ENCODE peak calls at places on chromosomes 2 and 18, in four cellular contexts. One of them, this sample, is unnamed.

GRCh38 chr2:55009277-55010055 is 40.8 kb downstream of the RTN4 start:
- DNase-seq in HepG2: no peak
- DNase-seq in GM12878: no peak
- DNase-seq in sigmoid colon: no peak
- DNase-seq in this sample: no peak

GRCh38 chr2:239476757-239477565 is 76.1 kb upstream of the HDAC4 start:
- DNase-seq in HepG2: no peak
- DNase-seq in GM12878: no peak
- DNase-seq in sigmoid colon: no peak
- DNase-seq in this sample: no peak

GRCh38 chr2:226078656-226079055 is 679.1 kb downstream of the NYAP2 start:
- DNase-seq in HepG2: no peak
- DNase-seq in GM12878: no peak
- DNase-seq in sigmoid colon: no peak
- DNase-seq in this sample: no peak

GRCh38 chr2:222919841-222920609 is 59.2 kb downstream of the ACSL3 start:
- DNase-seq in HepG2: no peak
- DNase-seq in GM12878: no peak
- DNase-seq in sigmoid colon: no peak
- DNase-seq in this sample: no peak

GRCh38 chr2:177568893-177569292 is 176.3 kb downstream of the AGPS start:
- DNase-seq in HepG2: no peak
- DNase-seq in GM12878: no peak
- DNase-seq in sigmoid colon: no peak
- DNase-seq in this sample: no peak

GRCh38 chr2:112074506-112074905 is 19.4 kb downstream of the TMEM87B start:
- DNase-seq in HepG2: no peak
- DNase-seq in GM12878: no peak
- DNase-seq in sigmoid colon: no peak
- DNase-seq in this sample: no peak

GRCh38 chr2:76849086-76849485 is 673.1 kb downstream of the LRRTM4 start:
- DNase-seq in HepG2: no peak
- DNase-seq in GM12878: no peak
- DNase-seq in sigmoid colon: no peak
- DNase-seq in this sample: no peak

GRCh38 chr18:7760967-7761946 is 194.1 kb downstream of the PTPRM start:
- DNase-seq in HepG2: peak; percentile 81
- DNase-seq in GM12878: no peak
- DNase-seq in sigmoid colon: no peak
- DNase-seq in this sample: no peak

GRCh38 chr2:221480251-221480650 is 91.9 kb downstream of the EPHA4 start:
- DNase-seq in HepG2: no peak
- DNase-seq in GM12878: no peak
- DNase-seq in sigmoid colon: no peak
- DNase-seq in this sample: no peak

GRCh38 chr18:12258719-12259705 is 4.9 kb downstream of the CIDEA start:
- DNase-seq in HepG2: no peak
- DNase-seq in GM12878: no peak
- DNase-seq in sigmoid colon: no peak
- DNase-seq in this sample: no peak
- H3K27me3 ChIP-seq in HepG2: peaks cover 74% of the 10 kb centered on the region
- H3K27me3 ChIP-seq in GM12878: peaks cover 7% of the 10 kb centered on the region
- H3K27me3 ChIP-seq in sigmoid colon: peaks cover 4% of the 10 kb centered on the region
- H3K27me3 ChIP-seq in this sample: peaks cover 16% of the 10 kb centered on the region

GRCh38 chr2:100752628-100753333 is 67.2 kb upstream of the NPAS2 start:
- DNase-seq in HepG2: peak; percentile 67
- DNase-seq in GM12878: no peak
- DNase-seq in sigmoid colon: no peak
- DNase-seq in this sample: no peak
- TF ChIP-seq EP300 in HepG2: no peak
- TF ChIP-seq EP300 in GM12878: no peak
- TF ChIP-seq EP300 in sigmoid colon: no peak
- TF ChIP-seq EP300 in this sample: no peak

DNA sequence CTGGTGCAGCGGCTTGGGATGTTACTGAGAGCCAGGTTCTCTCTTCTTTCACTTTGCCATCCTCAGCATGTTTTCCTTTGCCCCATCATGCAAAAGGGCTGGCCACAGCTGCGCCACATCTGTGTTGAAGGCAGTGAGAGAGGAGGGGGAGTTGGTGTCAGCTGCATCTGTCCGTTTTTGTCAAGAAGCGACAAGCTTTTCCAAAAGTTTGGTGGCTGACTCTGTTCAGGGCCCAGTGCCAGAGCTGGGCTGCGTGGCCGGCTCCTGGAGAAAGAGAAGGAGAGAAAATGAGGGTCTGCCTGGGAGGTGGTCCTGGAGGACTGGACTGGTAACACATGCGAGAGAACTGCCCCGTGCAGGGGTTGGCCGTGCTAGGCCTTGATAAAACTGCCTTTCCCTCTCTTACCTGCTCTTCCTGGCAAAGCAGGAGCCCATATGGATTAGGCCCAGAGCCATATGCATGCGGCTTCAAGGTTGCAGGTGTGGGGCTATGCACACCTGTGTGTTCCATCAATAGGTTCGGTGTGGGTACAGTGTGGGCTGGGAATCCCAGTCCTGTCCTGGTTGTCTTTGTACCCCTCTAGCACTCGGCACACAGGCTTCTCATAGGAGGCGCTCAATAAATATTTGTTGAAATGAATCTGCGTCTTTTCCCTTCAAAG is 9.0 kb downstream of the RNF144A start:
- DNase-seq in HepG2: no peak
- DNase-seq in GM12878: no peak
- DNase-seq in sigmoid colon: no peak
- DNase-seq in this sample: no peak
- H3K4me1 ChIP-seq in HepG2: peaks cover 45% of the 10 kb centered on the region
- H3K4me1 ChIP-seq in GM12878: no peaks in the 10 kb centered on the region
- H3K4me1 ChIP-seq in sigmoid colon: peaks cover 13% of the 10 kb centered on the region
- H3K4me1 ChIP-seq in this sample: peaks cover 6% of the 10 kb centered on the region

GRCh38 chr2:109086743-109087020 is 42.3 kb upstream of the SH3RF3 start:
- DNase-seq in HepG2: no peak
- DNase-seq in GM12878: no peak
- DNase-seq in sigmoid colon: no peak
- DNase-seq in this sample: no peak

GRCh38 chr2:109084341-109084740 is 44.7 kb upstream of the SH3RF3 start:
- DNase-seq in HepG2: no peak
- DNase-seq in GM12878: no peak
- DNase-seq in sigmoid colon: no peak
- DNase-seq in this sample: no peak

GRCh38 chr2:109081374-109081773 is 47.6 kb upstream of the SH3RF3 start:
- DNase-seq in HepG2: no peak
- DNase-seq in GM12878: no peak
- DNase-seq in sigmoid colon: no peak
- DNase-seq in this sample: no peak

GRCh38 chr2:109085912-109086742 is 42.9 kb upstream of the SH3RF3 start:
- DNase-seq in HepG2: no peak
- DNase-seq in GM12878: no peak
- DNase-seq in sigmoid colon: no peak
- DNase-seq in this sample: no peak

DNA sequence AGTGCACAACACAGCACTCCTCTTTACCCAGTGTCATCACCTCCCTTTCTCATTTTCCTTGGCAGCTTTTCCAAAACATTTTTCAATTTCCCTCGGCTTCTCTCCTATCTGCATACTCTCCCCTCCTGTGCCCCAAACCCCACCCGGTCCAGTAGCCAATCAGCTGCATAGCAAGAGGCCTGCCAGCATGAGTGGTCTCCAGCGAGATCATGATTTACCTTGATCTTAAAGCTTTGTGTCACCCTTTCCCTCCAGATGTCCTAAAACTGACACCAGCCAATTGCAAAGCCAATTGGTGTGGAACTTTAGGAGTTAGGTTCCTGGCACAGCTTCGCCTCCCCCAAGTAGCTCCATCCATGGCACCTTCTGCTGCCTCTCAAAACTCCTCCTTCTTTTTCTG is 45.2 kb upstream of the SH3RF3 start:
- DNase-seq in HepG2: no peak
- DNase-seq in GM12878: no peak
- DNase-seq in sigmoid colon: no peak
- DNase-seq in this sample: no peak
- H3K27me3 ChIP-seq in HepG2: peaks cover 3% of the 10 kb centered on the region
- H3K27me3 ChIP-seq in GM12878: no peaks in the 10 kb centered on the region
- H3K27me3 ChIP-seq in sigmoid colon: no peaks in the 10 kb centered on the region
- H3K27me3 ChIP-seq in this sample: no peaks in the 10 kb centered on the region

DNA sequence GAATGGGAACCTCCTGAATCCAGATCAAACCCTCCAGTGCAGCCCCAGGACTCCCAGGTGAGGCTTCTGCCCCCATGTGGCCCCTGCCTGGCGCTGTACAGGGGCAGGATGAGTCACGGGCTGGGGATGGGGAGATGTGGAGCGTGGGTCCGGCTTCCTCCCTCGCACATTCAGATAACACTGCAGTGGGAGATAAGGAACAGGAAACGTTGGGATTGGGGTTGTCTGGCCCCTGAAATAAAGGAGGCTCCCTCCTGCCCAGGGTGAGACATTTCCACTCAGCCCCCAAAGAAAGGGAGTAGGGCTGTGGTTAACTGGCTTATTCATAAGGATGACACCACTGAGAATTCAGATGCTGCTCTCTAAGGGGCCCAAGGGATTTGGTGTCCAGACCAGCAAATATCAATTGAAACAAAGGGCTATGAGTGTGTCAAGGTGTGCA is 30.7 kb downstream of the IGFBP5 start:
- DNase-seq in HepG2: no peak
- DNase-seq in GM12878: no peak
- DNase-seq in sigmoid colon: no peak
- DNase-seq in this sample: no peak
- TF ChIP-seq EP300 in HepG2: no peak
- TF ChIP-seq EP300 in GM12878: no peak
- TF ChIP-seq EP300 in sigmoid colon: no peak
- TF ChIP-seq EP300 in this sample: no peak

DNA sequence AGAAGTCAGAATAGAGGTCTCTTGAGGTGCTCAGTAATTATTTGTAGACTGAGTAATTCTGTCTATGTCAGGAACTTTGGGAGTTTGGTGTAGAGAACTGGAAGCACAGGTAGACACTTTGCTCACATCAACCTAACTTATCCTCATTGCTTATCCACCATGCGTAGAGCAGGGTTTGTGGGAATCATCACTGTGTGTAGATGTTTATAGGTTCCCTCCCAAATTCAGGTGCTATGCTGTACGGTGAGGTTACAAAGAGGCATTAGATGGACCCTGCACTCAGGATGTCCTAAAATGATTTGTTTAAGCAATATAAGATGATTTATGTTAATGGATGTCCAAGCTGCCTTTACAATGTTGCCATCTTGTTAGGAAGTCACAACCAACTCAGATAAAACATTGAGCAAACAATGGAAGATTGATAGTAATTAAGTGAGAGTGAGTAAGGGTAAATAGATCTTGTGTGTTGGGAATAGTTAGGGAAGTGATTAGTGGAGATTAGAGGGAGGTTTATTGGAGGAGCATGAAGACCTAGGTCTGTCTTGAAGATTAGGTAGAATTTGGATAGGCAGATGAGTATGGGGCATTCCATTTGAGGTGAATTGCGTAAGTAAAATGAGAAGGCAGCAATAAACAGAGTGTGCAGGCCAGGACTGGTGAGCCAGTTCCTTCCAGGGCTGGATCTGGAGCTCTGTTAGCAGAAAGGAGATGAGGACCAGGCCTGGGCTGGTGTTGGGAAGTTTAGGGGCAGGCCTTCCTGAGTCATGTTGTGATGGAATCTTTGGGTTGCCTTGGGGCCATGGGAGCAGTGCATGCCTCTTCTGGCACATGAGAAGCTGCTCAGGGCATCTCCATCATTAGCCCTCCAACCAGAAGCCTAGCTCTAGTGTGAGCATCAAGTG is 12.1 kb downstream of the EPAS1 start:
- DNase-seq in HepG2: no peak
- DNase-seq in GM12878: no peak
- DNase-seq in sigmoid colon: no peak
- DNase-seq in this sample: no peak
- H3K4me1 ChIP-seq in HepG2: peaks cover 100% of the 10 kb centered on the region
- H3K4me1 ChIP-seq in GM12878: no peaks in the 10 kb centered on the region
- H3K4me1 ChIP-seq in sigmoid colon: peaks cover 2% of the 10 kb centered on the region
- H3K4me1 ChIP-seq in this sample: peaks cover 73% of the 10 kb centered on the region

GRCh38 chr2:136121511-136121910 is 3.6 kb upstream of the CXCR4 start:
- DNase-seq in HepG2: no peak
- DNase-seq in GM12878: no peak
- DNase-seq in sigmoid colon: no peak
- DNase-seq in this sample: no peak
- H3K27me3 ChIP-seq in HepG2: peaks cover 60% of the 10 kb centered on the region
- H3K27me3 ChIP-seq in GM12878: peaks cover 1% of the 10 kb centered on the region
- H3K27me3 ChIP-seq in sigmoid colon: peaks cover 17% of the 10 kb centered on the region
- H3K27me3 ChIP-seq in this sample: peaks cover 65% of the 10 kb centered on the region

GRCh38 chr2:201633862-201634261 is 9.4 kb downstream of the TMEM237 start:
- DNase-seq in HepG2: no peak
- DNase-seq in GM12878: no peak
- DNase-seq in sigmoid colon: no peak
- DNase-seq in this sample: no peak
- TF ChIP-seq EP300 in HepG2: no peak
- TF ChIP-seq EP300 in GM12878: no peak
- TF ChIP-seq EP300 in sigmoid colon: no peak
- TF ChIP-seq EP300 in this sample: no peak

This sample was measured in transverse colon.